ENCODE peak calls at places on chromosomes 11 and 22, in six cellular contexts. J is EH; H is activated T-cell treated with anti-CD3 and anti-CD28 coated beads, Interleukin-2, amount 50 U/mL, for 4 hours; G is dorsolateral prefrontal cortex; O is cerebellar cortex; C is naive thymus-derived CD8-positive, alpha-beta T cell. S is an unnamed sample.

GRCh38 chr22:46453006-46453828 is 84.2 kb downstream of the CELSR1 start:
- DNase-seq in C (no peak), H (no peak), J (no peak), G (no peak), O (no peak), S (no peak)

GRCh38 chr22:27785818-27786217 is 15.7 kb downstream of the MN1 start:
- DNase-seq in H (no peak), J (no peak), O (no peak), C (no peak), G (no peak), S (no peak)

GRCh38 chr11:47192111-47192510 is 5.9 kb upstream of the PACSIN3 start:
- DNase-seq in J (peak), O (no peak), C (no peak), H (no peak), G (no peak), S (no peak)

GRCh38 chr11:76453248-76453647 is 8.4 kb downstream of the EMSY start:
- DNase-seq in O (no peak), J (no peak), G (no peak), C (no peak), H (no peak), S (no peak)

GRCh38 chr11:103587951-103588788 is 448.3 kb upstream of the DDI1 start:
- DNase-seq in J (no peak), G (no peak), C (no peak), O (no peak), H (no peak), S (no peak)

GRCh38 chr11:12893787-12894672 is 115.1 kb upstream of the RASSF10 start:
- DNase-seq in C (peak), G (peak), O (peak), J (peak), H (peak), S (peak)

GRCh38 chr22:43011079-43011478 is 3.9 kb downstream of the PACSIN2 start:
- DNase-seq in J (no peak), H (no peak), G (no peak), O (no peak), C (no peak), S (no peak)

GRCh38 chr22:29816128-29816527 is 21.9 kb downstream of the ASCC2 start:
- DNase-seq in C (no peak), O (peak), J (no peak), H (no peak), G (peak), S (no peak)

GRCh38 chr11:122248130-122248529 is 132.1 kb upstream of the BLID start:
- DNase-seq in J (no peak), G (peak), O (peak), C (no peak), H (no peak), S (no peak)

GRCh38 chr11:99148352-99148751 is 127.6 kb downstream of the CNTN5 start:
- DNase-seq in G (no peak), C (no peak), H (no peak), O (no peak), J (no peak), S (no peak)

GRCh38 chr11:3159296-3160190 is 5.6 kb downstream of the OSBPL5 start:
- DNase-seq in J (peak), C (no peak), G (no peak), H (no peak), O (no peak), S (no peak)

GRCh38 chr22:46072030-46072881 is 78.1 kb upstream of the PPARA start:
- DNase-seq in G (no peak), O (peak), C (no peak), H (peak), J (peak), S (peak)